ENCODE peak calls at places on chromosomes 12 and 14, in nine cellular contexts. A, M, F, V, T, Q, C, X and O are unnamed samples.

GRCh38 chr14:49427117-49427516 is 159.1 kb downstream of the RPS29 start:
- DNase-seq in V (no peak), M (no peak), C (no peak), T (no peak), X (no peak), F (no peak), Q (no peak), A (no peak), O (no peak)

GRCh38 chr12:51320695-51321320 is 3.2 kb downstream of the BIN2 start:
- DNase-seq in Q (peak), F (peak), T (peak), V (no peak), M (peak), X (no peak), C (peak), A (no peak), O (peak)

GRCh38 chr12:131897875-131898274 is 3.5 kb downstream of the ULK1 start:
- DNase-seq in X (peak), T (no peak), V (no peak), F (no peak), M (no peak), Q (no peak), C (no peak), A (no peak), O (no peak)

GRCh38 chr12:132711169-132711843 is 664 bp downstream of the PGAM5 start:
- DNase-seq in M (no peak), T (peak), V (peak), Q (no peak), C (peak), F (peak), A (no peak), X (no peak), O (no peak)

GRCh38 chr12:34406996-34407300 is 384.7 kb downstream of the ALG10 start:
- DNase-seq in F (no peak), M (peak), X (no peak), A (no peak), V (no peak), T (no peak), Q (peak), C (no peak), O (no peak)

GRCh38 chr12:122596838-122597237 is 69.8 kb downstream of the KNTC1 start:
- DNase-seq in Q (no peak), C (no peak), X (no peak), M (no peak), T (no peak), F (no peak), A (no peak), V (no peak), O (no peak)

GRCh38 chr12:90163975-90164374 is 455.3 kb upstream of the ATP2B1 start:
- DNase-seq in F (no peak), Q (no peak), T (no peak), A (no peak), M (no peak), C (peak), V (no peak), X (no peak), O (peak)

GRCh38 chr12:51984657-51985056 is 22.1 kb upstream of the TAMALIN start:
- DNase-seq in T (no peak), X (no peak), F (no peak), C (no peak), M (no peak), A (no peak), V (no peak), Q (no peak), O (no peak)

GRCh38 chr12:121196902-121197301 is 13.0 kb upstream of the P2RX4 start:
- DNase-seq in Q (no peak), M (no peak), V (no peak), A (no peak), T (peak), X (no peak), F (no peak), C (no peak), O (no peak)

GRCh38 chr12:110913119-110914056 is 7.0 kb downstream of the MYL2 start:
- DNase-seq in F (no peak), X (no peak), M (no peak), A (no peak), V (no peak), T (no peak), Q (no peak), C (no peak), O (no peak)

GRCh38 chr14:90785474-90785873 is 30.8 kb downstream of the TTC7B start:
- DNase-seq in M (no peak), X (no peak), V (no peak), T (peak), C (peak), F (peak), Q (no peak), A (no peak), O (peak)

GRCh38 chr14:21084988-21085853 is 13.2 kb downstream of the ZNF219 start:
- DNase-seq in M (no peak), Q (no peak), X (peak), A (peak), C (no peak), T (peak), V (peak), F (peak), O (peak)

GRCh38 chr14:50303744-50304471 is 8.1 kb downstream of the L2HGDH start:
- DNase-seq in X (no peak), T (peak), V (no peak), F (peak), M (no peak), Q (no peak), A (no peak), C (no peak), O (peak)

GRCh38 chr14:94462763-94463572 is 10.4 kb upstream of the SERPINA11 start:
- DNase-seq in F (no peak), M (no peak), V (no peak), X (no peak), A (no peak), T (no peak), C (no peak), Q (no peak), O (no peak)

GRCh38 chr14:68639518-68640292 is 153.2 kb downstream of the ZFP36L1 start:
- DNase-seq in M (peak), F (no peak), T (no peak), A (no peak), C (no peak), X (no peak), V (no peak), Q (no peak), O (peak)

GRCh38 chr14:55802986-55803431 is 223.0 kb downstream of the KTN1 start:
- DNase-seq in A (no peak), Q (no peak), X (no peak), V (peak), C (no peak), M (no peak), T (peak), F (peak), O (peak)

GRCh38 chr14:72600551-72601330 is 293.2 kb downstream of the DPF3 start:
- DNase-seq in A (no peak), C (no peak), T (no peak), V (no peak), M (no peak), Q (no peak), F (no peak), X (no peak), O (no peak)

GRCh38 chr12:82090188-82090587 is 268.0 kb downstream of the CCDC59 start:
- DNase-seq in M (no peak), A (no peak), Q (no peak), F (no peak), V (no peak), T (no peak), C (no peak), X (no peak), O (no peak)

GRCh38 chr12:93751864-93752610 is 74.9 kb downstream of the CRADD start:
- DNase-seq in Q (no peak), C (no peak), X (no peak), M (no peak), V (no peak), F (peak), A (peak), T (peak), O (peak)

GRCh38 chr14:61470261-61470953 is 149.0 kb downstream of the PRKCH start:
- DNase-seq in C (peak), V (peak), X (no peak), F (peak), M (no peak), Q (no peak), A (peak), T (peak), O (peak)
- TF ChIP-seq CTCF in C (peak), V (peak), X (no peak), F (peak), M (no peak), Q (no peak), A (peak), T (peak), O (peak)

DNA sequence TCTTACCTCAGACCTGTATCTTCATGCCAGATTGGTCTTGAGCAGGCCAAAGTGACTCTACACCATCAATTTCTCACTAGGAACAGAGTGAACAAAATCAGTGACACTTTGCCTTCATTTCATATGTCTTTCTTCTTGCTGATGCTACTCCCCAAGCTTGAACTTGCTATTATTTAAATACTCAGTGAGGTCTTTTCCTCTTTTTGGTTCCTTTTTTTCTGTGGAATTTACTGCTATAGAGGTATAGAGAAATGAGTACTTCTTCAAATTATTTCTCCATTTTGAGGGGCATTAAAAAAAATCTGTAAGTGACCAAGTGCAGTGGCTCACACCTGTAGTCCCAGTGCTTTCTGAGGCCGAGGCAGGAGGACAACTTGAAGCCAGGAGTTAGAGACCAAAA is at the start of gene GPR33:
- DNase-seq in A (no peak), T (no peak), F (no peak), X (no peak), V (no peak), M (no peak), Q (no peak), C (no peak), O (no peak)
- H3K4me3 ChIP-seq in A (no peak), T (no peak), F (no peak), X (no peak), V (no peak), M (no peak), Q (no peak), C (no peak), O (no peak)

DNA sequence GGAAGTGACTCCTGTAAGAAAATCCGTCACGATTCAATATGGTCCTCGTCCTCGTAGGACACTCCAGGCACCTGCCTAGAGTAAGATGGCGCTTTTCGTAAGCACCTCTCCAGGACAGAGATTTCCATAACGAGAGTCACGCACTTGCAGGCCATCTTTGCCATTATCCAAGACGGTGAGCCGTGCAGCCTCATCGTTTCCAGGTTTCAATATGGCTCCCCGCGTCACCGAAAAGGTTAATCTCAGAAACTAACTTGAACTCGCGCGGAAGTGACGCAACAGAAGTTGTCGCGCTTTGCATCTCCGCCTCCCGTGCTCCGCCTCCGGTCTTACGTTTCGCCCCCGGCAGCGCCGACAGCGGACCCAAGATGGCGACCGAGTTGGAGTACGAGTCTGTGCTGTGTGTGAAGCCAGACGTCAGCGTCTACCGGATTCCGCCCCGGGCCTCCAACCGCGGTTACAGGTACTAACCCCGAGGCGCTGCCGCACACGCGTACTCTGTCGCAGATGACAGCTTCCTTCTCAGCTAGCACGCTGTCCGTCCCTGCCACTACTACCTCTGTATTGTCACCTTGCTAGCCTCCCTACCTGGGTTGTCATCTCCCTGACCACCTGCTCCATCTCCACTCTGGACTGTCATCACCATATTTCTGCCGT is at the start of gene NECAP1:
- DNase-seq in C (peak), A (peak), F (peak), Q (peak), T (peak), M (peak), V (peak), X (peak), O (peak)
- TF ChIP-seq CTCF in C (no peak), A (no peak), F (no peak), Q (peak), T (no peak), M (no peak), V (no peak), X (no peak), O (no peak)

GRCh38 chr14:99759546-99759925 is 33.7 kb upstream of the EML1 start:
- DNase-seq in T (no peak), C (no peak), F (no peak), Q (no peak), M (no peak), V (no peak), X (no peak), A (no peak), O (no peak)
- H3K4me3 ChIP-seq in T (no peak), C (no peak), F (no peak), Q (no peak), M (no peak), V (no peak), X (no peak), A (no peak), O (no peak)

DNA sequence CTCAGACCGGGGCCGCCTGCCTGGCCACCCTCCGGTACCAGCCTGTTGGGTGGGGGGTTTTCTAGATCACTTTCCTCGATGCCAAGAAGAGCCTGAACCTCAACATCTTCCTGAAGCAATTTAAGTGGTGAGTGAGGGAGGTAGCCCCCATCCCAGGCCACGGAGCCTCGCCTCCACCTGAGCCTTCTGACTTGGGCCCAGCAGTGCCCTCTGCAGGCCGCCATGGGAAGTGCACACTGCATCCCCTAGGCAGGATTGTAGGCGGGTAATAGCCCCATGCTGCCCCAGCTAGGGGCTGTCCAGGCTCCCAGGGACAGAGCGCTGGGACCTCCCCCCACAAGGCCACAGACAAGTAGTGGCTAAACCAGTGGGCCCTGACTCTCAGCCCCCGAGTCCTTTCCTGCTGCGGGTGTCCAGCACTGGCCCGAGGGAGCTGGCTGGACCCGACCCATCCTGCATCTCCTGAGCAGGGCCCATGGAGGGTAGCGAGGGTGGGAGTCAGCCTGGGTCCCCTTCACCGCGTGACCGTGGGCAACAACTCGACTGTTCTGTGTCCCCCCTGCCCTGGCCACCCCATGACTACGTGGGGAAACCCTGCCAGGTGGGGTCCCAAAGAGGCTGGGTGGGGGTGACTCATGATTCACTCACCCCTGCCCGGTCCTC is 15.3 kb upstream of the ADSS1 start:
- DNase-seq in Q (peak), F (peak), V (no peak), T (no peak), X (no peak), M (peak), A (no peak), C (peak), O (peak)
- TF ChIP-seq CTCF in Q (peak), F (peak), V (peak), T (peak), X (peak), M (peak), A (peak), C (peak), O (peak)

GRCh38 chr12:64085996-64086395 is 136.1 kb downstream of the KICS2 start:
- DNase-seq in V (no peak), Q (no peak), M (no peak), F (no peak), T (no peak), C (no peak), X (no peak), A (no peak), O (peak)
- H3K4me3 ChIP-seq in V (no peak), Q (no peak), M (no peak), F (no peak), T (no peak), C (no peak), X (no peak), A (no peak), O (no peak)

GRCh38 chr14:74979442-74980397 is 23.0 kb upstream of the EIF2B2 start:
- DNase-seq in C (peak), A (no peak), M (no peak), T (peak), Q (no peak), X (no peak), F (peak), V (no peak), O (no peak)
- TF ChIP-seq CTCF in C (no peak), A (peak), M (no peak), T (peak), Q (no peak), X (no peak), F (peak), V (peak), O (peak)

GRCh38 chr12:7092229-7092985 is at the start of gene C1R:
- DNase-seq in C (peak), X (peak), Q (peak), A (peak), F (peak), T (peak), V (peak), M (peak), O (peak)
- H3K4me3 ChIP-seq in C (peak), X (no peak), Q (peak), A (peak), F (peak), T (peak), V (peak), M (peak), O (peak)